ENCODE peak calls at places on chromosome 18, in nine cellular contexts. N, I, B, Z, M, X, E, O and W are unnamed samples.

GRCh38 chr18:62607708-62608428 is 85.0 kb downstream of the ZCCHC2 start:
- DNase-seq in E (no peak), N (no peak), X (no peak), B (no peak), M (no peak), Z (no peak), O (no peak), I (no peak), W (no peak)

GRCh38 chr18:70499218-70499691 is 210.4 kb downstream of the SOCS6 start:
- DNase-seq in N (no peak), O (no peak), E (no peak), I (no peak), M (no peak), Z (no peak), B (no peak), X (no peak), W (no peak)

GRCh38 chr18:1779587-1779986 is 791.7 kb downstream of the METTL4 start:
- DNase-seq in X (no peak), Z (no peak), I (no peak), E (no peak), M (no peak), N (no peak), B (no peak), O (peak), W (no peak)

GRCh38 chr18:28040216-28040615 is 136.7 kb downstream of the CDH2 start:
- DNase-seq in E (no peak), N (no peak), O (no peak), B (no peak), I (no peak), M (no peak), Z (no peak), X (no peak), W (no peak)

GRCh38 chr18:76410660-76411417 is 84.2 kb downstream of the ZNF516 start:
- DNase-seq in X (no peak), E (no peak), O (no peak), Z (no peak), M (no peak), B (no peak), N (no peak), I (no peak), W (no peak)

GRCh38 chr18:905948-906415 is 1.3 kb downstream of the ADCYAP1 start:
- DNase-seq in N (no peak), M (no peak), B (no peak), E (no peak), I (peak), Z (peak), X (no peak), O (no peak), W (no peak)

GRCh38 chr18:52636536-52636935 is 296.5 kb downstream of the DCC start:
- DNase-seq in M (no peak), O (no peak), B (no peak), X (no peak), E (no peak), Z (no peak), N (no peak), I (no peak), W (no peak)

GRCh38 chr18:2970762-2971659 is 41.9 kb downstream of the LPIN2 start:
- DNase-seq in I (no peak), O (no peak), X (no peak), M (no peak), B (peak), E (no peak), N (no peak), Z (no peak), W (no peak)

GRCh38 chr18:58195278-58195721 is 151.3 kb downstream of the NEDD4L start:
- DNase-seq in E (no peak), X (no peak), M (peak), B (no peak), Z (no peak), I (no peak), O (peak), N (peak), W (no peak)

GRCh38 chr18:28189400-28190239 is 12.7 kb upstream of the CDH2 start:
- DNase-seq in O (no peak), N (no peak), M (peak), Z (no peak), E (no peak), X (no peak), B (peak), I (peak), W (no peak)

GRCh38 chr18:57004366-57005121 is 142.3 kb upstream of the BOD1L2 start:
- DNase-seq in M (peak), Z (no peak), I (no peak), B (peak), O (no peak), E (peak), N (no peak), X (no peak), W (peak)

GRCh38 chr18:76821875-76822509 is 365 bp upstream of the ZNF236 start:
- DNase-seq in O (peak), Z (peak), B (peak), I (peak), X (peak), M (peak), E (no peak), N (peak), W (no peak)